ENCODE peak calls at places on chromosomes 13 and 19, in seven cellular contexts. R is HCT116, M is adrenal gland, T is cardiac muscle cell, P is right lobe of liver, L is NT2/D1, K is lung. F is an unnamed sample. For H3K27me3 and H3K36me3, the result is how much of the 10 kb centered on the place peaks cover.

GRCh38 chr19:17944301-17944700 is 11.5 kb downstream of the CCDC124 start:
- DNase-seq in T (peak), K (no peak), R (no peak), P (no peak), L (no peak), M (peak), F (peak)

GRCh38 chr13:80334582-80335260 is 6.2 kb downstream of the SPRY2 start:
- DNase-seq in L (no peak), T (peak), P (no peak), M (no peak), K (no peak), R (no peak), F (no peak)

GRCh38 chr13:20980899-20981298 is 78.4 kb upstream of the XPO4 start:
- DNase-seq in K (no peak), T (no peak), M (no peak), P (no peak), L (no peak), R (no peak), F (no peak)

GRCh38 chr19:15562861-15563260 is 52.2 kb upstream of the CYP4F8 start:
- DNase-seq in L (no peak), M (peak), P (peak), R (peak), K (no peak), T (peak), F (no peak)

GRCh38 chr13:79837741-79838450 is 356.9 kb downstream of the NDFIP2 start:
- DNase-seq in L (no peak), R (no peak), P (no peak), T (peak), K (no peak), M (no peak), F (peak)

GRCh38 chr19:49443366-49444099 is 2.2 kb upstream of the SLC17A7 start:
- DNase-seq in K (peak), M (peak), T (peak), L (peak), P (peak), R (peak), F (peak)

GRCh38 chr19:33490041-33490451 is 31.5 kb downstream of the PEPD start:
- DNase-seq in P (peak), T (no peak), R (no peak), L (no peak), M (no peak), K (no peak), F (no peak)

GRCh38 chr19:2461751-2462634 is 5.2 kb upstream of the LMNB2 start:
- DNase-seq in R (peak), M (no peak), P (peak), K (peak), T (peak), L (no peak), F (no peak)

GRCh38 chr19:41528106-41528505 is 47.9 kb upstream of the CEACAM21 start:
- DNase-seq in R (no peak), P (no peak), M (no peak), L (no peak), K (no peak), T (no peak), F (no peak)

GRCh38 chr13:43572601-43573360 is 214.0 kb downstream of the ENOX1 start:
- DNase-seq in K (no peak), P (no peak), M (no peak), R (no peak), L (no peak), T (no peak), F (peak)

GRCh38 chr19:15452111-15453047 is 2.6 kb upstream of the WIZ start:
- DNase-seq in K (peak), M (peak), L (peak), P (peak), T (peak), R (peak), F (peak)

GRCh38 chr19:36771275-36772231 is 1.1 kb downstream of the ZNF850 start:
- DNase-seq in M (peak), L (no peak), P (peak), K (peak), T (peak), R (no peak), F (no peak)

GRCh38 chr13:31898383-31899071 is 133.0 kb upstream of the FRY start:
- DNase-seq in L (no peak), M (no peak), K (no peak), R (no peak), P (no peak), T (no peak), F (no peak)

GRCh38 chr13:39942901-39943273 is 287.4 kb downstream of the COG6 start:
- DNase-seq in R (peak), L (peak), P (peak), T (peak), M (peak), K (peak), F (no peak)

GRCh38 chr19:45469835-45470146 is 2.0 kb downstream of the FOSB start:
- DNase-seq in P (no peak), T (no peak), M (no peak), K (no peak), R (no peak), L (no peak), F (no peak)

GRCh38 chr19:2495651-2496316 is 19.9 kb downstream of the GADD45B start:
- DNase-seq in L (no peak), T (peak), K (no peak), M (peak), R (no peak), P (no peak), F (no peak)

GRCh38 chr19:57280913-57281425 is 684 bp downstream of the ZNF460 start:
- DNase-seq in L (no peak), K (no peak), T (no peak), M (no peak), R (no peak), P (no peak), F (no peak)

GRCh38 chr13:20401586-20401957 is 124.1 kb downstream of the CRYL1 start:
- DNase-seq in K (no peak), T (peak), M (no peak), L (no peak), P (no peak), R (no peak), F (no peak)

GRCh38 chr13:21871302-21871862 is 200.5 kb downstream of the FGF9 start:
- DNase-seq in T (no peak), R (no peak), L (no peak), K (peak), M (no peak), P (no peak), F (no peak)

GRCh38 chr19:31071157-31071855 is 277.9 kb downstream of the TSHZ3 start:
- DNase-seq in L (no peak), P (no peak), T (no peak), M (no peak), K (no peak), R (no peak), F (no peak)

GRCh38 chr19:3129112-3129511 is 6.7 kb upstream of the GNA15 start:
- DNase-seq in R (peak), L (no peak), T (peak), P (no peak), M (no peak), K (no peak), F (no peak)

GRCh38 chr19:51294211-51294976 is 17.1 kb upstream of the IGLON5 start:
- DNase-seq in L (no peak), M (no peak), P (no peak), K (no peak), T (no peak), R (no peak), F (no peak)

GRCh38 chr13:81080911-81081454 is 740.1 kb upstream of the SPRY2 start:
- DNase-seq in P (no peak), M (no peak), T (no peak), K (no peak), R (no peak), L (no peak), F (no peak)

GRCh38 chr19:8610041-8610927 is at the start of gene ADAMTS10:
- DNase-seq in T (peak), L (no peak), R (no peak), K (no peak), M (peak), P (no peak), F (no peak)

GRCh38 chr19:10899171-10899653 is 27.9 kb downstream of the CARM1 start:
- DNase-seq in K (peak), T (no peak), M (peak), R (no peak), L (no peak), P (peak), F (no peak)

GRCh38 chr13:99647593-99647980 is 146.3 kb downstream of the TM9SF2 start:
- DNase-seq in R (no peak), T (no peak), M (no peak), L (no peak), K (no peak), P (no peak), F (no peak)

GRCh38 chr13:98800078-98800477 is 47.6 kb upstream of the SLC15A1 start:
- DNase-seq in M (no peak), K (no peak), R (no peak), L (no peak), P (no peak), T (no peak), F (no peak)

GRCh38 chr19:29552454-29553280 is 26.9 kb downstream of the VSTM2B start:
- DNase-seq in M (no peak), L (no peak), P (no peak), K (no peak), R (no peak), T (no peak), F (no peak)

GRCh38 chr19:33032218-33032781 is 32.4 kb downstream of the RHPN2 start:
- DNase-seq in R (no peak), L (peak), K (no peak), P (no peak), T (no peak), M (no peak), F (no peak)

GRCh38 chr19:37905936-37906867 is at the start of gene WDR87:
- DNase-seq in R (no peak), K (peak), M (no peak), P (peak), T (peak), L (peak), F (no peak)

GRCh38 chr13:106619688-106620555 is 52.0 kb upstream of the ARGLU1 start:
- DNase-seq in R (peak), L (peak), M (peak), K (no peak), T (peak), P (no peak), F (no peak)

GRCh38 chr19:13057744-13058143 is 44.9 kb downstream of the LYL1 start:
- DNase-seq in M (no peak), K (no peak), T (peak), L (no peak), P (no peak), R (no peak), F (no peak)

GRCh38 chr19:13060964-13061927 is 41.4 kb downstream of the LYL1 start:
- DNase-seq in P (peak), R (peak), T (peak), K (peak), M (peak), L (peak), F (no peak)

GRCh38 chr19:13062317-13062716 is 40.3 kb downstream of the LYL1 start:
- DNase-seq in L (no peak), M (no peak), K (no peak), T (no peak), P (no peak), R (no peak), F (no peak)

GRCh38 chr19:13058951-13059660 is 43.6 kb downstream of the LYL1 start:
- DNase-seq in T (no peak), M (no peak), L (no peak), R (no peak), P (no peak), K (no peak), F (no peak)

DNA sequence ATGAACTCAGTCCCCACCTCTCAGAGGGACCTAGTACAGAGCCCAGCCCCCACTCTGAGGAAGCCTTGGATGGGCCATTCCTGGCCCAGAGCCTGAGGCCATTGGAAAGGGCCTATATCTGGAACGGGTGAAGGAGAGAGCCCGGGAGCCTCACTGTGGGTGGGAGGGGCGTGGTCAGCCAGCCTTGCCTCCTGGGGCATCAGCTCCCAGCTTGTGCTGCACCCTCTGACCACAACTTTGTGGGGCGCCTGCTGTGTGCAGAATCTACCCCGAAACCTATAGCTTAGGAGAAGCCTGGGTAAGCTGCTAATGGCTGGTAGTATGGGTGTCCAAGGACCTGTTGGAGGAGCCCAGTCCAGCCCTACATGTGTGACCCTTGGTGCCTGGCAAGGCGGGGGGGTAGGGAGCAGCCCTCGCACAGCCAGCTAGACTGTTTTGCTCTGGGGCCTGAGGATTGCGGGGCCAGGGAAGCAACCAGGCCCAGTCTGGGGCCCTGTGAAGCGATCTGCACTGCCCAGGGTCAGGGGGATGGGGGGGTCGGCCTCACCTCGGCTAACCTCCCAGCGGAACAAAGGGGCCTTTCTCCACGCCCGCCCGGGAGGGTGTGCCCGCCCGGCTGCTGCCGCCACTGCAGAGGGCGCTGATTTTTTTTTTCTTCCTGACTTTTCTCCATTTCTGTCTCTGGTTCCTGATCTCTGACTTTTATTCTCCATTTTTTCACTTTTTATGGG is 42.3 kb downstream of the LYL1 start:
- DNase-seq in R (no peak), K (no peak), T (peak), P (no peak), L (no peak), M (peak), F (no peak)
- H3K4me3 ChIP-seq in R (peak), K (no peak), T (no peak), P (peak), L (peak), M (no peak), F (no peak)

DNA sequence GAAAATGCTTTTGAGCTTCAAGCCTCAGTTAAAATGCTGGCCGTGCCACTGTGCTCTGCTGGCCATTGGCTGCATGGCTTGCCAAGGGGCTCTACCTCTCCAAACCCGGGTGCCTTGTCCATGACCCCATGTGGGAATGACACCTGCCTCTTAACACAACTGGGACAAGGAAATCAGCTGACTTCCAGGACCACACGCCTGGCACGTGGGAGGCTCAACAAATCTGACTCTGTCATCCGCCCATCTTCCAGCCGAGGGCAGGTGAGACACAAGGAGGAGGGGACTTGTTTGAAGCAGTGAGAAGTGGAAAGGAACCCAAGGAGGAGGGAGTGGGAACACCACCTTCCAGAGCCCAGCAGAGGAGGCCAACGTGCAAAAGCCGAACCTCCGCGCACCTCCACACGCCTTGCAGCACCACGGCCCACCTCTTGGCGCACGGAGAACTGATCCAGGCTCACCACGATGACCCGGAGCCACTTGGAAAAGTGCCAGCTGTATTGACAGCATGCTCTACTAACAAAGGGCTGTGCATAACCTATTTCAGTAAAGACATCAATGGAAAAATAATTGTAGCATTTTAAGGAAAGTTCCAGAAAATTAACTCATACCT is 38.3 kb downstream of the COL4A1 start:
- DNase-seq in K (no peak), P (no peak), T (no peak), M (no peak), R (no peak), L (no peak), F (no peak)
- H3K27me3 ChIP-seq in K (under half), P (under half), T (under half), M (under half), R (under half), L (under half), F (under half)

GRCh38 chr19:1418494-1418775 is 11.0 kb downstream of the DAZAP1 start:
- DNase-seq in L (no peak), K (no peak), R (no peak), T (no peak), M (no peak), P (no peak), F (no peak)
- H3K36me3 ChIP-seq in L (half or more), K (under half), R (under half), T (under half), M (under half), P (under half), F (under half)

DNA sequence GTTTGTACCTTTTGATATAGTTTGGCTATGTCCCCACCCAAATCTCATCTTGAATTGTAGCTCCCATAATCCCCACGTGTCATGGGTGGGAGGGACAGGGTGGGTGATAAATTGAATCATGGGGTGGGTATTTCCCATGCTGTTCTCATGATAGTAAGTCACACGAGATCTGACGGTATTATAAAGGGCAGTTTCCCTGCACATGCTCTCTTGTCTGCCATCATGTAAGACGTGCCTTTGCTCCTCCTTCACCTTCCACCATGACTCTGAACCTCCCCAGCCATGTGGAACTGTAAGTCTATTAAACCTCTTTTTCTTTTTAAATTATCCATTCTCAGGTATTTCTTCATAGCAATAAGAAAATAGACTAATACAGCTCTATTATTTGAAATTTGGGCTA is 330.7 kb upstream of the ATXN8OS start:
- DNase-seq in P (no peak), T (no peak), R (no peak), M (no peak), L (no peak), K (no peak), F (no peak)
- H3K4me3 ChIP-seq in P (no peak), T (no peak), R (no peak), M (no peak), L (no peak), K (no peak), F (no peak)

GRCh38 chr13:112233256-112233655 is 142.9 kb upstream of the SPACA7 start:
- DNase-seq in K (no peak), L (no peak), M (no peak), R (no peak), P (no peak), T (no peak), F (no peak)

GRCh38 chr13:112236539-112237197 is 139.5 kb upstream of the SPACA7 start:
- DNase-seq in P (no peak), L (no peak), M (no peak), T (no peak), R (no peak), K (no peak), F (no peak)

GRCh38 chr13:112233716-112234115 is 142.4 kb upstream of the SPACA7 start:
- DNase-seq in R (no peak), T (no peak), K (no peak), M (no peak), L (no peak), P (no peak), F (no peak)

GRCh38 chr13:112231451-112232083 is 144.6 kb upstream of the SPACA7 start:
- DNase-seq in P (no peak), T (no peak), L (no peak), M (no peak), K (no peak), R (no peak), F (no peak)

DNA sequence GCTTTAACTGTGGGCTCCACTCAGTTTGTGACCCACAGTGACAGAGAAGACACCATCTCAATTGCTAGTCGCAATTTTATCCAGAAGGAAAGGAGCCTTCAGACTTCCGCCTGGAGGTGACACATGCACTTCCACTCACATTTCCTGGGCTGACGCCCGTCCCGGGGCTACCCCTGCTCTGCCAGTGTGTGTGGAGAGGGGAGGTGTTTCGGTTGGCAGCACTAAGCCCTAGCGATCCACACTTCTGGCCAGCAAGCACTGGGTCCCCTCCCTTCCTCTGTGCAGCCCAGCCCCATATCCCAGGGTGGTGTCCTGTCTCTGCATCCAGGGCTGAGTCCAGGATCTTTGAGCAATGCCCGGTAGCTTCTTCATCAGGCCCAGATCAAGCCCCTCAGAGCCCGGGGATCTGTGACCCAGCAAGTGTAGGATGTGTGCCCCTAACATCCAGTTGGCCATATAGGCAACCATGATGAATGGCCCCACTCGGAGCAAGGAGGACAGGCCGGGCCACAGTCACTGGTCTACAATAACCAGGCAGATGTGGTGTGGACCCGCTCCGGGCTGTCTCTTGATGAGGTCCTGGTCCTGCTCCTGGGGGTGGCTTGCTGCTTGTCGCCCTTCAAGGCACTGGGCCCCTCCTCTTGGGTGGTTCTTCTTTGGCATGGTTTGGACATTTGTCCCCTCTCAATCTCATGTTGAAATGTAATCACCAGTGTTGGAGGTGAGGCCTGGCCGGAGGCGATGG is 141.9 kb upstream of the SPACA7 start:
- DNase-seq in L (no peak), T (no peak), P (no peak), M (no peak), K (no peak), R (no peak), F (no peak)
- H3K27me3 ChIP-seq in L (under half), T (under half), P (under half), M (under half), K (under half), R (under half), F (under half)

GRCh38 chr19:6916952-6917351 is 29.6 kb downstream of the ADGRE1 start:
- DNase-seq in K (no peak), P (no peak), T (no peak), L (no peak), R (no peak), M (no peak), F (no peak)
- H3K36me3 ChIP-seq in K (under half), P (under half), T (under half), L (under half), R (under half), M (under half), F (under half)

GRCh38 chr19:1258161-1258492 is 9.7 kb downstream of the MIDN start:
- DNase-seq in K (no peak), P (no peak), T (no peak), R (no peak), L (no peak), M (no peak), F (no peak)
- H3K4me3 ChIP-seq in K (no peak), P (no peak), T (no peak), R (no peak), L (no peak), M (no peak), F (no peak)

F was measured in BJ.